ENCODE peak calls at places on chromosomes 6 and 20, in eight cellular contexts. P is epithelial cell of esophagus, D is lower leg skin, U is left ventricle myocardium inferior, F is esophagus squamous epithelium, C is breast epithelium, G is body of pancreas, K is IMR-90. E is an unnamed sample.

GRCh38 chr6:30766461-30767157 is 22.3 kb upstream of the IER3 start:
- DNase-seq in P (no peak), D (no peak), U (no peak), F (no peak), C (no peak), G (no peak), K (no peak), E (no peak)

GRCh38 chr6:136511921-136512320 is 38.3 kb downstream of the MAP7 start:
- DNase-seq in P (no peak), D (no peak), U (no peak), F (no peak), C (no peak), G (peak), K (no peak), E (no peak)

GRCh38 chr6:101000334-101000733 is 119.2 kb upstream of the ASCC3 start:
- DNase-seq in P (peak), D (no peak), U (no peak), F (no peak), C (no peak), G (no peak), K (no peak), E (no peak)

GRCh38 chr6:82396964-82397761 is 33.5 kb downstream of the TPBG start:
- DNase-seq in P (peak), D (no peak), U (no peak), F (no peak), C (no peak), G (no peak), K (peak), E (no peak)

GRCh38 chr6:34315780-34316179 is 67.0 kb upstream of the SMIM29 start:
- DNase-seq in P (no peak), D (no peak), U (no peak), F (no peak), C (no peak), G (no peak), K (no peak), E (no peak)

GRCh38 chr6:29547573-29547972 is 12.0 kb downstream of the UBD start:
- DNase-seq in P (no peak), D (no peak), U (no peak), F (no peak), C (no peak), G (no peak), K (no peak), E (no peak)

GRCh38 chr6:74170118-74170517 is 474.1 kb downstream of the CD109 start:
- DNase-seq in P (peak), D (no peak), U (no peak), F (no peak), C (no peak), G (no peak), K (peak), E (no peak)

GRCh38 chr20:32631916-32632460 is 41.8 kb downstream of the C20orf203 start:
- DNase-seq in P (no peak), D (no peak), U (no peak), F (no peak), C (no peak), G (no peak), K (no peak), E (no peak)

GRCh38 chr20:40961686-40962640 is 66.7 kb upstream of the TOP1 start:
- DNase-seq in P (no peak), D (peak), U (no peak), F (no peak), C (peak), G (no peak), K (peak), E (peak)

GRCh38 chr20:62367483-62368302 is 581 bp upstream of the LAMA5 start:
- DNase-seq in P (no peak), D (no peak), U (no peak), F (no peak), C (no peak), G (no peak), K (no peak), E (no peak)

GRCh38 chr6:20440291-20440690 is 38.6 kb downstream of the E2F3 start:
- DNase-seq in P (no peak), D (no peak), U (no peak), F (no peak), C (no peak), G (no peak), K (no peak), E (no peak)

GRCh38 chr20:18548465-18548864 is 18.8 kb upstream of the SMIM26 start:
- DNase-seq in P (no peak), D (no peak), U (no peak), F (no peak), C (no peak), G (no peak), K (no peak), E (no peak)

GRCh38 chr20:37990571-37991151 is 42.6 kb downstream of the TTI1 start:
- DNase-seq in P (peak), D (peak), U (peak), F (peak), C (peak), G (peak), K (peak), E (peak)

GRCh38 chr6:63352587-63353281 is 33.0 kb upstream of the LGSN start:
- DNase-seq in P (peak), D (no peak), U (no peak), F (no peak), C (no peak), G (peak), K (peak), E (no peak)

GRCh38 chr6:11732036-11732545 is 46.5 kb downstream of the ADTRP start:
- DNase-seq in P (no peak), D (peak), U (peak), F (peak), C (peak), G (no peak), K (peak), E (peak)

GRCh38 chr6:87766211-87766610 is 64.2 kb upstream of the AKIRIN2 start:
- DNase-seq in P (no peak), D (no peak), U (no peak), F (no peak), C (no peak), G (no peak), K (no peak), E (no peak)

GRCh38 chr6:73364549-73364948 is 2.1 kb downstream of the KHDC3L start:
- DNase-seq in P (no peak), D (no peak), U (no peak), F (no peak), C (no peak), G (no peak), K (no peak), E (no peak)

GRCh38 chr20:577167-577791 is 32.8 kb downstream of the TCF15 start:
- DNase-seq in P (peak), D (no peak), U (no peak), F (no peak), C (no peak), G (no peak), K (peak), E (no peak)

GRCh38 chr6:5996701-5997419 is 9.9 kb downstream of the NRN1 start:
- DNase-seq in P (peak), D (no peak), U (no peak), F (no peak), C (no peak), G (no peak), K (peak), E (no peak)

GRCh38 chr6:37168809-37169457 is 1.0 kb upstream of the PIM1 start:
- DNase-seq in P (peak), D (no peak), U (no peak), F (no peak), C (no peak), G (no peak), K (no peak), E (no peak)

GRCh38 chr6:34182751-34183531 is 37.1 kb upstream of the GRM4 start:
- DNase-seq in P (no peak), D (peak), U (no peak), F (no peak), C (no peak), G (no peak), K (no peak), E (no peak)

GRCh38 chr20:16864069-16864468 is 115.9 kb downstream of the OTOR start:
- DNase-seq in P (no peak), D (no peak), U (no peak), F (no peak), C (no peak), G (no peak), K (peak), E (no peak)

GRCh38 chr20:53699085-53699717 is 105.6 kb upstream of the ZNF217 start:
- DNase-seq in P (no peak), D (no peak), U (no peak), F (no peak), C (no peak), G (no peak), K (no peak), E (no peak)

GRCh38 chr6:35468980-35469710 is 944 bp downstream of the RPL10A start:
- DNase-seq in P (no peak), D (no peak), U (no peak), F (no peak), C (peak), G (no peak), K (no peak), E (no peak)

GRCh38 chr20:49399329-49399728 is 83.1 kb downstream of the KCNB1 start:
- DNase-seq in P (no peak), D (no peak), U (no peak), F (no peak), C (no peak), G (no peak), K (peak), E (no peak)

GRCh38 chr20:20710847-20711315 is 1.6 kb downstream of the RALGAPA2 start:
- DNase-seq in P (peak), D (no peak), U (no peak), F (no peak), C (peak), G (peak), K (no peak), E (no peak)

GRCh38 chr6:126672654-126673053 is 332.7 kb downstream of the CENPW start:
- DNase-seq in P (no peak), D (no peak), U (no peak), F (no peak), C (no peak), G (no peak), K (no peak), E (no peak)

GRCh38 chr6:70277480-70277879 is 25.4 kb downstream of the COL9A1 start:
- DNase-seq in P (peak), D (no peak), U (no peak), F (no peak), C (no peak), G (no peak), K (peak), E (no peak)

GRCh38 chr20:62754991-62755356 is 41.3 kb upstream of the MRGBP start:
- DNase-seq in P (no peak), D (no peak), U (no peak), F (no peak), C (no peak), G (no peak), K (no peak), E (no peak)

GRCh38 chr6:34238507-34239239 is 2.0 kb downstream of the HMGA1 start:
- DNase-seq in P (no peak), D (peak), U (no peak), F (no peak), C (no peak), G (no peak), K (no peak), E (no peak)

GRCh38 chr6:161153725-161154124 is 120.1 kb downstream of the AGPAT4 start:
- DNase-seq in P (no peak), D (no peak), U (no peak), F (no peak), C (no peak), G (no peak), K (no peak), E (no peak)

GRCh38 chr6:117143647-117144046 is 121.7 kb upstream of the VGLL2 start:
- DNase-seq in P (no peak), D (no peak), U (no peak), F (no peak), C (no peak), G (no peak), K (no peak), E (no peak)

GRCh38 chr6:82740066-82740465 is 325.6 kb downstream of the UBE3D start:
- DNase-seq in P (no peak), D (no peak), U (no peak), F (no peak), C (no peak), G (no peak), K (no peak), E (no peak)

GRCh38 chr20:40638414-40638813 is 50.6 kb downstream of the MAFB start:
- DNase-seq in P (peak), D (peak), U (no peak), F (no peak), C (no peak), G (no peak), K (no peak), E (peak)

GRCh38 chr6:82861121-82861520 is 204.5 kb downstream of the UBE3D start:
- DNase-seq in P (peak), D (no peak), U (no peak), F (no peak), C (no peak), G (no peak), K (no peak), E (no peak)

GRCh38 chr6:50952092-50952932 is 133.6 kb downstream of the TFAP2B start:
- DNase-seq in P (peak), D (no peak), U (no peak), F (no peak), C (no peak), G (no peak), K (no peak), E (no peak)

GRCh38 chr6:72619883-72620696 is 1.8 kb upstream of the KCNQ5 start:
- DNase-seq in P (no peak), D (no peak), U (peak), F (no peak), C (no peak), G (peak), K (peak), E (no peak)

DNA sequence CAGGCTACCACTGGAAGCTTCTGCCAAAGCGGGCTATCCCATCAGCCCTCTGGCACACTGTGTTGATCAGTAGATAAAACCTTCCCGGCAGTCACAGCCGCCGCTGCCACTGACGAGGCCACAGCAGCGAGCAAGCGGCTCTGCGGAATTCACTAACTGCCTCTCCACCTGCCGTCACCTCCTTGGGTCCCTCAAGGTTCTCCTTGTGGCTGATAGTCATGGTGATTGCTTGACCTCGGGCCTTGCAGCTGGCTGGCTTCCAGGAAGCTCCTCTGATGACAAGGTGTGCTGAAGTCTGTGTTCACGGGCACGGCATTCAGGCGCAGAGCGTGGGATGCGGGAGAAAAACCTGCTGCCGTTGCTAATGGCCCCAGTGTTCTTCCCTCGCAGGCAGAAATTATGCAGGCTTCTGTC is 315.8 kb downstream of the TFAP2A start:
- DNase-seq in P (peak), D (no peak), U (no peak), F (no peak), C (peak), G (peak), K (no peak), E (no peak)
- H3K4me3 ChIP-seq in P (no peak), D (no peak), U (peak), F (peak), C (no peak), G (no peak), K (no peak), E (peak)

GRCh38 chr20:4613718-4614620 is 107.7 kb upstream of the PRND start:
- DNase-seq in P (peak), D (no peak), U (peak), F (peak), C (peak), G (peak), K (no peak), E (peak)
- TF ChIP-seq CTCF in P (peak), D (no peak), U (peak), F (peak), C (no peak), G (no peak), K (peak), E (peak)

DNA sequence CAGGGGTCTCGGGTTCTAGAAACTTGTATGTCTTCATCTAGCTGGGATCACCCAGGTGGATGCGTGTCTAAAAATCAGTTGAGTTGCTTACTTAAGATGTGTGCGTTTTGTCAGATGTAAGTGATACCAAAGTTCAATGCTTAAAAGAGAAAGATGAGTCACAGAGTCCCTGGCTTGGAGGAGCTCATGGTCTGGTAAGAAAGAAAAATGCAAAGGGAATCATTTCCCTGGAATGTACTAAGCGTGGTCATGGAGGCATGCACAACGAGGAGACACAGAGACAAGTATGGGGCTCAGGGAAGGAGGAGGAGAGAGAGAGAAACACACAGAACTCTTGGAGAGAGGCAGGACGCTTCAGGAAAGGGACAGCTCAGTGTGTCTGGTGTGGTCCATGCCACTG is 186.9 kb upstream of the GMDS start:
- DNase-seq in P (peak), D (no peak), U (no peak), F (no peak), C (no peak), G (no peak), K (peak), E (no peak)
- H3K4me3 ChIP-seq in P (no peak), D (no peak), U (no peak), F (no peak), C (no peak), G (no peak), K (no peak), E (no peak)

DNA sequence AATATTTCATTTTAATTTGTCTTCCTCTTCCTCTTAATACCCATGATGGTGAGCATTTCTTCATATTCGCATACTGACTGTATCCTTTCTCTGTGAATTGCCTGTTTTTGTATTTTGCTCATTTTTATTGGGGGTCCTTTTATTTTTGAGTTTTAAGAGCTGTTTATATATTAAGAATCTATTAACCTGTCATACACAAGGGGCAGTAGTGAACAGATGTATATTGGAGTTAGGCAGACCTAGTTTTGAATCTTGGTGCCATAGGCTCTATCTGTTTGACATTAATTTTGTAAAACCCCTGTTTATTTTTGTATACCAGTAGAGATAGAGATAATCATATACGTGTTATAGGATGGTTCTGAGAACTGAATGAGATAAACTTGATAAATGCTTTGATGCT is 3.1 kb upstream of the WFDC5 start:
- DNase-seq in P (no peak), D (no peak), U (no peak), F (no peak), C (no peak), G (no peak), K (no peak), E (no peak)
- TF ChIP-seq CTCF in P (no peak), D (no peak), U (no peak), F (no peak), C (no peak), G (no peak), K (no peak), E (no peak)

GRCh38 chr6:105645166-105645565 is 242.3 kb upstream of the PREP start:
- DNase-seq in P (no peak), D (no peak), U (no peak), F (no peak), C (no peak), G (no peak), K (no peak), E (no peak)

GRCh38 chr6:105644073-105644489 is 241.2 kb upstream of the PREP start:
- DNase-seq in P (no peak), D (no peak), U (no peak), F (no peak), C (no peak), G (no peak), K (no peak), E (no peak)

GRCh38 chr6:105648276-105648675 is 245.4 kb upstream of the PREP start:
- DNase-seq in P (no peak), D (no peak), U (no peak), F (no peak), C (no peak), G (no peak), K (no peak), E (no peak)

GRCh38 chr6:105646391-105646867 is 243.5 kb upstream of the PREP start:
- DNase-seq in P (peak), D (no peak), U (no peak), F (no peak), C (no peak), G (no peak), K (peak), E (no peak)

DNA sequence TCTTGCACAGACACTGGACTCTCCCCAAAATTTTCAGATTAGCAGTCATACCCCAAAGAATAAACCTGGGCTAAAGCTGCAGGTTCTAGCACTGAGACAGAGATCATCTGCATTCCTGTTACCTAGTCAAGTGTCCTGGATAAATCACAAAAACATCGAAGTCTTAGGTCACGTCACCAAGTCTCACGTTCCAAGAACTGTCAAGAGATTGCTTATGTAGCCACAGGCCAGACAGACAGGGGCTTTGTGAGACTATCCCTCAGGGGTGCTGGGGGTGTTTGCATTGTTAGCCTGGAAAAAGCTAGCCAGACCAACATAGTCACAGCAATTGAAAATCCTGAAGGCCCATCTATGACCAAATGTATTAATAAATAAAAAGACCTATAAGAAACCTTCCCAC is 243.1 kb upstream of the PREP start:
- DNase-seq in P (no peak), D (no peak), U (no peak), F (no peak), C (no peak), G (no peak), K (no peak), E (no peak)
- H3K4me3 ChIP-seq in P (no peak), D (no peak), U (no peak), F (no peak), C (no peak), G (no peak), K (no peak), E (no peak)

DNA sequence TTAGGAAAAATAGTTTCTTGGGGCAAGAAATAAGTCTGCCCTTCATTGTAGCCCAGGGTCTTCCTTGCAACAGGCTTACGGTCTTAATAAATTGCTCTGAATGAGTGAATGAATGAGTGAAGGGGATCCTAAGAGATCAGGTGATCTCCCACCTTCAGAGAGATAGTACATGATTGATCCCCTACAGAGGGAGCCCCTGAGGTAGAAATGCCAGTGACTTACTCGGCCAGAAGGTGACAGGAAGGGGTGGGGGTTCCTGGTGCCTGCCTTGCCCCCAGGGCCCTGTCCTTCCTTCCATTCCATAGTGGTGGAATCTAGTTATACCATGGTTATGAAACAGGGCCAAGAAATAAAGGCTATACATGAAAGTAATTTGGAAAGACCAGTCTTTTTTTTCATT is 215.3 kb upstream of the SSTR4 start:
- DNase-seq in P (no peak), D (peak), U (no peak), F (no peak), C (no peak), G (no peak), K (no peak), E (no peak)
- TF ChIP-seq CTCF in P (no peak), D (no peak), U (no peak), F (no peak), C (no peak), G (no peak), K (no peak), E (no peak)

GRCh38 chr20:59962155-59962554 is 3.9 kb downstream of the CDH26 start:
- DNase-seq in P (no peak), D (no peak), U (no peak), F (no peak), C (no peak), G (no peak), K (no peak), E (no peak)
- H3K4me3 ChIP-seq in P (no peak), D (no peak), U (no peak), F (no peak), C (no peak), G (no peak), K (no peak), E (no peak)

GRCh38 chr20:44750081-44750805 is 4.6 kb downstream of the KCNK15 start:
- DNase-seq in P (no peak), D (no peak), U (no peak), F (no peak), C (no peak), G (peak), K (no peak), E (no peak)
- TF ChIP-seq CTCF in P (no peak), D (no peak), U (peak), F (peak), C (no peak), G (peak), K (peak), E (no peak)

GRCh38 chr6:14887181-14887580 is 358.7 kb upstream of the JARID2 start:
- DNase-seq in P (no peak), D (no peak), U (no peak), F (no peak), C (no peak), G (no peak), K (no peak), E (no peak)
- H3K4me3 ChIP-seq in P (no peak), D (no peak), U (no peak), F (no peak), C (no peak), G (no peak), K (no peak), E (no peak)

GRCh38 chr6:41426888-41427641 is 91.7 kb downstream of the NCR2 start:
- DNase-seq in P (no peak), D (no peak), U (no peak), F (no peak), C (no peak), G (no peak), K (no peak), E (no peak)
- TF ChIP-seq CTCF in P (no peak), D (no peak), U (no peak), F (no peak), C (no peak), G (no peak), K (no peak), E (no peak)

E was measured in right atrium auricular region.